ENCODE peak calls at places on chromosomes 12 and 14, in nine cellular contexts. D is dorsolateral prefrontal cortex; J is keratinocyte; I is cardiac fibroblast; M is HL-60; K is CD4-positive, CD25-positive, alpha-beta regulatory T cell; H is small intestine; R is tibial artery; A is SK-N-SH. C is an unnamed sample.

GRCh38 chr14:59707778-59708635 is 131.4 kb upstream of the CCDC175 start:
- DNase-seq in D (no peak), J (no peak), I (peak), M (no peak), K (no peak), H (no peak), R (no peak), A (peak), C (no peak)

GRCh38 chr12:5088586-5089264 is 45.0 kb downstream of the KCNA5 start:
- DNase-seq in D (no peak), J (no peak), I (peak), M (no peak), K (no peak), H (no peak), R (no peak), A (peak), C (no peak)

GRCh38 chr12:65877836-65878235 is 53.6 kb downstream of the HMGA2 start:
- DNase-seq in D (no peak), J (no peak), I (no peak), M (no peak), K (no peak), H (no peak), R (no peak), A (no peak), C (no peak)

GRCh38 chr12:27031531-27031930 is 9.2 kb downstream of the MED21 start:
- DNase-seq in D (no peak), J (no peak), I (no peak), M (no peak), K (no peak), H (no peak), R (no peak), A (no peak), C (no peak)

GRCh38 chr14:37194698-37195097 is 3.0 kb upstream of the MIPOL1 start:
- DNase-seq in D (no peak), J (no peak), I (no peak), M (no peak), K (no peak), H (peak), R (no peak), A (no peak), C (no peak)

GRCh38 chr12:9032202-9032964 is 43.0 kb downstream of the KLRG1 start:
- DNase-seq in D (no peak), J (no peak), I (no peak), M (peak), K (no peak), H (no peak), R (no peak), A (no peak), C (no peak)

GRCh38 chr14:65077318-65077717 is 25.0 kb downstream of the MAX start:
- DNase-seq in D (no peak), J (no peak), I (no peak), M (no peak), K (no peak), H (no peak), R (no peak), A (no peak), C (no peak)

GRCh38 chr12:45208604-45209487 is 7.0 kb upstream of the ANO6 start:
- DNase-seq in D (no peak), J (no peak), I (peak), M (no peak), K (no peak), H (no peak), R (no peak), A (no peak), C (no peak)

GRCh38 chr12:42981379-42981778 is 391.8 kb upstream of the PRICKLE1 start:
- DNase-seq in D (no peak), J (no peak), I (no peak), M (no peak), K (no peak), H (no peak), R (no peak), A (no peak), C (no peak)

GRCh38 chr12:111462134-111462821 is 56.6 kb downstream of the SH2B3 start:
- DNase-seq in D (no peak), J (no peak), I (peak), M (no peak), K (no peak), H (no peak), R (no peak), A (no peak), C (no peak)

GRCh38 chr12:120759591-120760348 is 34.1 kb downstream of the ACADS start:
- DNase-seq in D (no peak), J (no peak), I (no peak), M (no peak), K (no peak), H (no peak), R (no peak), A (no peak), C (no peak)

GRCh38 chr12:105995986-105996385 is 142.8 kb downstream of the NUAK1 start:
- DNase-seq in D (no peak), J (no peak), I (no peak), M (no peak), K (no peak), H (no peak), R (no peak), A (no peak), C (no peak)

GRCh38 chr12:104886418-104887401 is 71.4 kb downstream of the SLC41A2 start:
- DNase-seq in D (no peak), J (no peak), I (peak), M (no peak), K (no peak), H (no peak), R (no peak), A (no peak), C (no peak)

GRCh38 chr14:56422703-56423213 is 156.8 kb upstream of the TMEM260 start:
- DNase-seq in D (peak), J (no peak), I (peak), M (peak), K (peak), H (peak), R (peak), A (peak), C (no peak)

GRCh38 chr14:36519431-36520321 is at the start of gene NKX2-1:
- DNase-seq in D (no peak), J (no peak), I (no peak), M (no peak), K (no peak), H (no peak), R (no peak), A (peak), C (no peak)

GRCh38 chr12:40106655-40107054 is 774 bp upstream of the SLC2A13 start:
- DNase-seq in D (no peak), J (no peak), I (no peak), M (no peak), K (no peak), H (no peak), R (no peak), A (no peak), C (no peak)

GRCh38 chr14:104687601-104688504 is 1.6 kb upstream of the INF2 start:
- DNase-seq in D (no peak), J (no peak), I (peak), M (no peak), K (no peak), H (peak), R (peak), A (no peak), C (no peak)

GRCh38 chr12:32198555-32198954 is 91.9 kb downstream of the BICD1 start:
- DNase-seq in D (no peak), J (peak), I (peak), M (no peak), K (no peak), H (no peak), R (no peak), A (no peak), C (no peak)

GRCh38 chr12:25977047-25977446 is 18.6 kb downstream of the RASSF8 start:
- DNase-seq in D (no peak), J (no peak), I (no peak), M (no peak), K (no peak), H (no peak), R (no peak), A (no peak), C (no peak)

DNA sequence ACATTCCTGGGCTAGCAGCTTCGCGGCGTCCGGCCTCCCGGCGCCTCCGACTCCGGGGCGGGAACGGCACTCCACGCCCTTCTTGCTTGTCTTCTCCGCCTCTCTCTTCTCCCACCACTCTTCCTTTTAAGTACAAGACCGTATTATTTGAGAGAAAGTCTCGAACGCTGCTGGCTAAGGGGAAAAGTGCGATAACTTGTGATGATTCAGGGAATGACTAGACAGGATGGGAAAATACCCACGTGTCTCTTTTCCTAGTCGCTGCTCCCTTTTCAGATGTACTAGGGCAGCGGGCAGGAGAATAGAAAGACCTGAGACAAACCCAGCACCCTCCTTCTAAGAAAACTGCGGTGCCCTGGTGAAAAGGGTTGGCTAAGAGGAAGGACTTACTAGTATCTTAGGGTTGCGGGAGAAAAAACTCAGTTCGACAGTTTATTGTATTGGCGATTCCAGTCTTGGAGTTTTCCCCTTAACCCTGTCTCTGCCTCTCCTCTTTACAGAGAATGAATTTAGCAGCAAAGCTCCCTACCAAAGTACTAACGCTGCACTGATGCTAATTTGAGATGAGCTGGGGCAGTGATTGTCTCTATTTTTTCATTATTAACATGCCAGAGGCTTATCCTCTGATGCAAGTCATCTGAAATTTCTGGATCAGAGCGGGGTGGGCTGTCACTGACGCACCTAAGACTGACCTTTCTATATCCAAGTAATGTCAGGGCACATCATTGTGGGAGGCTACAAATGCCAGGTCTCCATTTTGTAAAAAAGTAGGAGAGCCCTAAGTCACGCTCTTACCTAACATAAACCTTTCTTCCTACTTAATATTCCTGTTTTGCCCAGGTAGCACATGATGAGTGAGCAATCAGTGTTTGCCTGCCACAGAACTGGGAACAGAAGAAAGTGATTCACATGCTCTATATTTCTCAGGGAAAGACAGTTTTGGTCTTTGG is 810 bp upstream of the PAWR start:
- DNase-seq in D (no peak), J (no peak), I (peak), M (no peak), K (no peak), H (peak), R (no peak), A (peak), C (no peak)
- H3K4me3 ChIP-seq in D (peak), J (peak), I (peak), M (no peak), K (peak), H (peak), R (peak), A (peak), C (peak)

GRCh38 chr12:24561411-24561871 is 387.5 kb downstream of the BCAT1 start:
- DNase-seq in D (no peak), J (no peak), I (peak), M (no peak), K (no peak), H (no peak), R (no peak), A (no peak), C (no peak)

GRCh38 chr12:24557738-24558137 is 391.2 kb downstream of the BCAT1 start:
- DNase-seq in D (no peak), J (no peak), I (no peak), M (no peak), K (no peak), H (no peak), R (no peak), A (no peak), C (no peak)

GRCh38 chr12:24561882-24562760 is 386.8 kb downstream of the BCAT1 start:
- DNase-seq in D (peak), J (no peak), I (peak), M (no peak), K (no peak), H (no peak), R (peak), A (peak), C (peak)

GRCh38 chr12:24560867-24561266 is 388.0 kb downstream of the BCAT1 start:
- DNase-seq in D (no peak), J (no peak), I (peak), M (no peak), K (no peak), H (no peak), R (peak), A (no peak), C (no peak)

GRCh38 chr12:24560192-24560591 is 388.7 kb downstream of the BCAT1 start:
- DNase-seq in D (no peak), J (no peak), I (peak), M (no peak), K (no peak), H (no peak), R (no peak), A (no peak), C (no peak)
- H3K4me3 ChIP-seq in D (peak), J (no peak), I (no peak), M (no peak), K (no peak), H (no peak), R (peak), A (no peak), C (no peak)

DNA sequence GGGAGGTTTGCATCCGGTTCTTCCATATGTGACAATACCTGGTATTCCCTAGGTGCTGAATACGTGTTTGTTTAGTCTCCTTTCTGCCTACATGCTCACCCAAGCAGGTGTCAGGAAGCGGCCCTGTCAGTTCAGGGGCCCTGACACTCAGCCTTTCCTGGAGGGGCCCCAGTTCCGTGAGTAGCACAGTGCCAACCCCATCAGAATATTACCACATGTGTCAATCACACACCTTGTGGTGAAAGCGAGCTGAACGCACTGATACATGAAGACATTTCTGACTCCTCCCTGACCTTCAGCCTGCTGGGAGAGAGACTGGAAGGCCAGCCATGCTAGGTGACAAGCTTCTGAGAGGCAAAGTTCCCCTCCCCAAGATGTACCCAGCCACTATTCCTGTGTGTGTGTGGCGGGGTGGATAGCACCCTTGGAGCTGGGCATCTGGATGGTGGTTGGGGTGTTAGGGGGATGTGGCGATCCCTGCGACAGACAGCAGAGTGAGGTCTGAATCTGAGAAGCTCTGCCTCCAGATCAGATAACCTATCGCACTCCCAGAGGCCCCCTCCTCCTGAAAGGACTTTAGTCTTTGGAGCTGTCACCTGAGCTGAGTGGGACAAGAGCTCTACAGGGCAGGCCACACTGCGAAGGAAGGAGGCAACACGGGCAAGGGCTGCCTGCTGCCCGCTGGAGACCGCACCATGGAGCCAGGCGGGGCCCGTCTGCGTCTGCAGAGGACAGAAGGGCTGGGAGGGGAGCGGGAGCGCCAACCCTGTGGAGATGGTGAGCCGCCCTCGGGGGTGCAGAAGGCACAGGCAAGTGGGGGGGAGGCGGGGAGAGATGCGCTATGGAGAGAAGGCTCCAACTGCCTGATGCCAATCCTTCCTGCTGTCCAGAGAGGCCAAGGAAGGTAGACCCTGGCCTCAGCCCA is at the start of gene SOAT2:
- DNase-seq in D (no peak), J (no peak), I (no peak), M (peak), K (peak), H (peak), R (no peak), A (no peak), C (peak)
- H3K4me3 ChIP-seq in D (no peak), J (no peak), I (no peak), M (no peak), K (no peak), H (peak), R (no peak), A (no peak), C (no peak)

GRCh38 chr14:80955434-80955939 is at the start of gene TSHR:
- DNase-seq in D (no peak), J (no peak), I (peak), M (no peak), K (peak), H (no peak), R (no peak), A (no peak), C (no peak)

GRCh38 chr14:80956922-80957321 is 1.5 kb downstream of the TSHR start:
- DNase-seq in D (no peak), J (no peak), I (no peak), M (peak), K (peak), H (no peak), R (no peak), A (no peak), C (no peak)

GRCh38 chr14:80956105-80956504 is 684 bp downstream of the TSHR start:
- DNase-seq in D (no peak), J (no peak), I (no peak), M (no peak), K (no peak), H (no peak), R (no peak), A (no peak), C (no peak)

GRCh38 chr14:80958258-80958657 is 2.8 kb downstream of the TSHR start:
- DNase-seq in D (no peak), J (no peak), I (no peak), M (no peak), K (no peak), H (no peak), R (no peak), A (no peak), C (no peak)

GRCh38 chr14:80959448-80960006 is 4.1 kb downstream of the TSHR start:
- DNase-seq in D (no peak), J (no peak), I (no peak), M (no peak), K (peak), H (peak), R (no peak), A (no peak), C (peak)
- H3K4me3 ChIP-seq in D (peak), J (no peak), I (no peak), M (no peak), K (peak), H (no peak), R (no peak), A (no peak), C (no peak)

DNA sequence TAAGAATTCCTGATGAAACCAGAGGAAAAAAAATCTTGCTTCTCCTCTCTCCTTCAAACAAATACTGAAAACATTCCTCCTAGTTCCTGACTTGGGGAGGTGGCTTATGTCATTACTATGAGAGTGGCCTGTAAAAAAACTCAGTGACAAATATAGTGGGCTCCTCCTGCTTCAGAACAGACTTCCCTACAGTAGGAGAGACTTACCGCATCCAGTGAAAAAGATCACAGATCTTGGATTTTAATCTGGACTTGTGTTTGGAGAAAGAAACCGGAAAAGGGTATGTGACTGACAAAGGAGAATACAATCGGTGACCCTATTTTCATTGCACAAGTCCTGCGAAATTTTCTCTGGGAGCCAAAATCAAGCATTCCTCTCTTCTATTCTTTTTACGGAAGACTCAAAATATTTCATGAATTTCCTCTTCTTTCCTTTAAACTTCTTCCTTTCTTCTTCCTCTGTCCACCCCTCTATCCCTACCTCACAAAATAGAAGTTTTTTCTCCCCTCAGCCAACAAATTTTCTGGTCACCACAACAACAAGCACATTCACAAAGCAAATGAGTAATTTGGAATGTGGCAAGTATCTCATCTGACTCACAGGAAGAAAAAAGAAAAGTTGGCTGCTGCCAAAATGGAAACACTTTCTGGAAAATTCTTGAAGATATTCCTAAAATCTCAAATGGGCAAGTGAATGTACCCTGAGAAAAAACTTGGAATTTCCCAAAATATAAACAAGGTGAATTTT is 185.1 kb upstream of the CDKN3 start:
- DNase-seq in D (no peak), J (peak), I (peak), M (no peak), K (no peak), H (no peak), R (no peak), A (no peak), C (no peak)
- H3K4me3 ChIP-seq in D (no peak), J (peak), I (no peak), M (no peak), K (no peak), H (no peak), R (no peak), A (no peak), C (no peak)

DNA sequence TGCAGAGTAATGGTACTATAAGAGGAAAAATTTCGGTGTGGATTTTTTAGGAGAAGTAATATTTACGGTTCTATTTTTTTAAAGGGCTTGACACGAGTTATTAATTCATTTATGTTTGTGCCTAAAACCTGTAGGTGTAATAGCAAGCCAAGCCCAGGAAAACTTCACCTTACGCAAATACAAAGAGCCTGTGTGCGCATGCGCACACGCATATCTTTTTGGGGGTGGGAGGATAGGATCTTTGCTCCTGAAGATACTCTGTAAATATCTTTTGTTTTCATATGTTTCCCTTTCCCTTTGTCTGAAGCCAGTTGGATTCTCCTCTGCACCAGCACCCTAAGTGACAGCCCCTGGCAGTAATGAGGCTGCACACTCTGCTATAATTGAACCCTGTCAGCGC is 327.1 kb upstream of the E2F7 start:
- DNase-seq in D (no peak), J (no peak), I (no peak), M (no peak), K (no peak), H (no peak), R (no peak), A (no peak), C (no peak)
- H3K4me3 ChIP-seq in D (no peak), J (no peak), I (no peak), M (no peak), K (no peak), H (no peak), R (no peak), A (no peak), C (no peak)

GRCh38 chr14:74501691-74502090 is 8.1 kb downstream of the ISCA2 start:
- DNase-seq in D (no peak), J (no peak), I (no peak), M (no peak), K (no peak), H (no peak), R (no peak), A (no peak), C (no peak)
- H3K4me3 ChIP-seq in D (no peak), J (no peak), I (no peak), M (no peak), K (no peak), H (no peak), R (no peak), A (no peak), C (no peak)

GRCh38 chr12:55746913-55747231 is 4.0 kb downstream of the GDF11 start:
- DNase-seq in D (no peak), J (no peak), I (no peak), M (no peak), K (no peak), H (no peak), R (no peak), A (no peak), C (no peak)
- H3K4me3 ChIP-seq in D (no peak), J (no peak), I (no peak), M (no peak), K (no peak), H (no peak), R (no peak), A (no peak), C (no peak)

C was measured in GM06990.